ENCODE peak calls at places on chromosomes 6 and 20, in six cellular contexts. K is globus pallidus; L is stimulated activated CD8-positive, alpha-beta memory T cell treated with anti-CD3 and anti-CD28 coated beads, Interleukin-15, amount 100 ng/mL, for 4 hours; N is NCI-H460; X is M059J; M is naive B cell. O is an unnamed sample.

GRCh38 chr20:39049148-39049547 is 87.0 kb downstream of the DHX35 start:
- DNase-seq in K (no peak), L (no peak), N (no peak), X (no peak), M (no peak), O (no peak)

GRCh38 chr6:87808005-87808757 is 106.1 kb upstream of the AKIRIN2 start:
- DNase-seq in K (no peak), L (no peak), N (no peak), X (peak; percentile 85), M (no peak), O (peak; percentile 57)

GRCh38 chr20:62774762-62775161 is 21.5 kb upstream of the MRGBP start:
- DNase-seq in K (no peak), L (no peak), N (no peak), X (no peak), M (no peak), O (no peak)

GRCh38 chr20:823326-823902 is 10.1 kb upstream of the FAM110A start:
- DNase-seq in K (no peak), L (no peak), N (no peak), X (no peak), M (no peak), O (no peak)

GRCh38 chr20:40251284-40251932 is 437.6 kb downstream of the MAFB start:
- DNase-seq in K (no peak), L (no peak), N (peak; percentile 20), X (peak; percentile 70), M (no peak), O (no peak)

GRCh38 chr20:14355791-14356190 is 18.4 kb upstream of the FLRT3 start:
- DNase-seq in K (no peak), L (no peak), N (no peak), X (no peak), M (no peak), O (no peak)

GRCh38 chr6:16337280-16337975 is 99.0 kb downstream of the GMPR start:
- DNase-seq in K (no peak), L (no peak), N (no peak), X (peak; percentile 79), M (no peak), O (no peak)

GRCh38 chr20:59573837-59574236 is 30.5 kb upstream of the PHACTR3 start:
- DNase-seq in K (no peak), L (no peak), N (no peak), X (no peak), M (no peak), O (no peak)

GRCh38 chr20:21361266-21361665 is 36.1 kb downstream of the NKX2-4 start:
- DNase-seq in K (no peak), L (no peak), N (no peak), X (peak; percentile 66), M (no peak), O (no peak)

GRCh38 chr20:4470375-4470774 is 251.3 kb upstream of the PRND start:
- DNase-seq in K (no peak), L (no peak), N (no peak), X (peak; percentile 99), M (no peak), O (no peak)

GRCh38 chr20:39853664-39854063 is 835.4 kb downstream of the MAFB start:
- DNase-seq in K (no peak), L (no peak), N (no peak), X (peak; percentile 95), M (no peak), O (no peak)

GRCh38 chr20:14062171-14062570 is 66.9 kb downstream of the MACROD2 start:
- DNase-seq in K (no peak), L (no peak), N (no peak), X (no peak), M (no peak), O (no peak)

GRCh38 chr6:100176321-100176950 is 182.4 kb upstream of the MCHR2 start:
- DNase-seq in K (no peak), L (no peak), N (peak; percentile 13), X (peak; percentile 86), M (no peak), O (no peak)

GRCh38 chr6:75275067-75275466 is 9.5 kb downstream of the TMEM30A start:
- DNase-seq in K (no peak), L (no peak), N (no peak), X (peak; percentile 96), M (no peak), O (no peak)

GRCh38 chr20:46928580-46929132 is 34.0 kb downstream of the EYA2 start:
- DNase-seq in K (peak; percentile 68), L (no peak), N (no peak), X (peak; percentile 22), M (no peak), O (no peak)

GRCh38 chr6:169661357-169661756 is 40.5 kb downstream of the WDR27 start:
- DNase-seq in K (no peak), L (no peak), N (no peak), X (no peak), M (no peak), O (no peak)

GRCh38 chr6:95364016-95364604 is 213.2 kb upstream of the MANEA start:
- DNase-seq in K (peak; percentile 16), L (no peak), N (peak; percentile 15), X (peak; percentile 2), M (no peak), O (peak; percentile 10)

GRCh38 chr20:19761853-19762252 is 3.8 kb downstream of the RIN2 start:
- DNase-seq in K (no peak), L (no peak), N (no peak), X (no peak), M (no peak), O (no peak)

GRCh38 chr6:139973602-139974373 is 599.3 kb upstream of the CITED2 start:
- DNase-seq in K (no peak), L (no peak), N (peak; percentile 26), X (peak; percentile 92), M (no peak), O (no peak)

GRCh38 chr6:2970753-2971419 is 481 bp downstream of the SERPINB6 start:
- DNase-seq in K (peak; percentile 76), L (no peak), N (no peak), X (peak; percentile 80), M (peak; percentile 43), O (no peak)

GRCh38 chr6:109373333-109373732 is 8.9 kb downstream of the CD164 start:
- DNase-seq in K (no peak), L (no peak), N (no peak), X (no peak), M (no peak), O (no peak)

GRCh38 chr6:120534954-120535353 is 799.3 kb downstream of the TBC1D32 start:
- DNase-seq in K (no peak), L (no peak), N (no peak), X (no peak), M (no peak), O (no peak)

GRCh38 chr6:167161895-167162467 is 4.2 kb upstream of the GPR31 start:
- DNase-seq in K (no peak), L (no peak), N (no peak), X (peak; percentile 40), M (no peak), O (no peak)

GRCh38 chr6:136403166-136403980 is 113.7 kb upstream of the BCLAF1 start:
- DNase-seq in K (peak; percentile 74), L (no peak), N (peak; percentile 97), X (peak; percentile 85), M (no peak), O (peak; percentile 86)

GRCh38 chr20:1422756-1423155 is 29.9 kb upstream of the FKBP1A start:
- DNase-seq in K (no peak), L (no peak), N (no peak), X (peak; percentile 53), M (no peak), O (no peak)

GRCh38 chr6:89360415-89360999 is 8.0 kb upstream of the UBE2J1 start:
- DNase-seq in K (no peak), L (no peak), N (no peak), X (peak; percentile 77), M (no peak), O (no peak)

GRCh38 chr6:33417127-33417902 is 592 bp downstream of the CUTA start:
- DNase-seq in K (no peak), L (no peak), N (peak; percentile 38), X (peak; percentile 96), M (no peak), O (no peak)

GRCh38 chr6:48834706-48835105 is 628.3 kb downstream of the MMUT start:
- DNase-seq in K (no peak), L (no peak), N (no peak), X (peak; percentile 69), M (no peak), O (no peak)

O was measured in Panc1.